ENCODE peak calls at places on chromosomes 1 and 21, in six cellular contexts. C is HEK293T; N is activated CD8-positive, alpha-beta T cell treated with anti-CD3 and anti-CD28 coated beads, Interleukin-2, amount 10 ng/mL, durations not matched to agents 7 days and 5 days; Y is T1000; X is vagina; W is right atrium auricular region. H is an unnamed sample.

GRCh38 chr1:53948291-53948690 is 2.1 kb downstream of the LRRC42 start:
- DNase-seq in C (no peak), Y (no peak), X (no peak), N (no peak), W (no peak), H (no peak)

GRCh38 chr1:191760016-191760415 is 398.2 kb upstream of the RGS18 start:
- DNase-seq in X (no peak), N (no peak), C (no peak), Y (no peak), W (no peak), H (no peak)

GRCh38 chr1:112935474-112936289 is 20.3 kb downstream of the SLC16A1 start:
- DNase-seq in W (no peak), C (no peak), N (no peak), Y (no peak), X (no peak), H (no peak)

GRCh38 chr1:147515046-147515869 is 26.0 kb upstream of the BCL9 start:
- DNase-seq in W (no peak), N (peak), X (no peak), Y (no peak), C (peak), H (no peak)

GRCh38 chr1:150221552-150221951 is 14.4 kb downstream of the ANP32E start:
- DNase-seq in W (no peak), X (no peak), C (no peak), Y (no peak), N (no peak), H (no peak)

GRCh38 chr1:108712605-108713150 is at the start of gene FNDC7:
- DNase-seq in Y (no peak), W (no peak), C (no peak), X (no peak), N (no peak), H (no peak)

GRCh38 chr1:162228586-162228985 is 148.1 kb downstream of the SPATA46 start:
- DNase-seq in W (no peak), N (no peak), X (no peak), Y (no peak), C (no peak), H (no peak)

GRCh38 chr1:1187938-1188337 is 14.3 kb downstream of the TTLL10 start:
- DNase-seq in C (no peak), X (no peak), N (no peak), Y (no peak), W (no peak), H (no peak)

GRCh38 chr1:54815086-54815876 is 14.2 kb upstream of the TTC22 start:
- DNase-seq in W (no peak), X (no peak), Y (no peak), C (no peak), N (no peak), H (no peak)

GRCh38 chr1:112637257-112638108 is 17.9 kb downstream of the CAPZA1 start:
- DNase-seq in Y (no peak), N (no peak), C (no peak), X (no peak), W (no peak), H (no peak)

GRCh38 chr1:179706339-179706941 is 36.7 kb upstream of the FAM163A start:
- DNase-seq in W (no peak), X (no peak), N (peak), C (peak), Y (peak), H (peak)

GRCh38 chr1:246428542-246429308 is 78.4 kb downstream of the SMYD3 start:
- DNase-seq in N (peak), X (no peak), C (no peak), W (no peak), Y (peak), H (peak)

GRCh38 chr21:41451753-41452676 is 26.0 kb downstream of the MX1 start:
- DNase-seq in N (no peak), C (no peak), Y (no peak), X (no peak), W (no peak), H (no peak)

GRCh38 chr1:20371411-20371810 is 80.7 kb downstream of the VWA5B1 start:
- DNase-seq in W (no peak), C (no peak), X (no peak), Y (no peak), N (no peak), H (peak)

GRCh38 chr1:185634704-185635103 is 99.5 kb upstream of the HMCN1 start:
- DNase-seq in C (no peak), Y (no peak), N (no peak), W (no peak), X (no peak), H (no peak)

GRCh38 chr1:214670098-214670497 is 67.1 kb downstream of the CENPF start:
- DNase-seq in X (no peak), C (no peak), N (no peak), Y (no peak), W (no peak), H (no peak)